ENCODE peak calls at places on chromosomes 13 and 19, in ten cellular contexts. One of them, this sample, is unnamed. For H3K27me3, the result is how much of the 10 kb centered on the place peaks cover.

GRCh38 chr13:41613471-41613870 is 156.1 kb downstream of the RGCC start:
- DNase-seq in neural progenitor cell: peak
- DNase-seq in fibroblast of lung: no peak
- DNase-seq in naive thymus-derived CD4-positive, alpha-beta T cell: no peak
- DNase-seq in heart left ventricle: no peak
- DNase-seq in left lung: no peak
- DNase-seq in uterus: no peak
- DNase-seq in CD8-positive, alpha-beta memory T cell: no peak
- DNase-seq in body of pancreas: no peak
- DNase-seq in cardiac muscle cell: no peak
- DNase-seq in this sample: no peak

GRCh38 chr13:90448466-90449037 is 898.9 kb upstream of the MIR17HG start:
- DNase-seq in neural progenitor cell: no peak
- DNase-seq in fibroblast of lung: peak
- DNase-seq in naive thymus-derived CD4-positive, alpha-beta T cell: no peak
- DNase-seq in heart left ventricle: no peak
- DNase-seq in left lung: no peak
- DNase-seq in uterus: no peak
- DNase-seq in CD8-positive, alpha-beta memory T cell: no peak
- DNase-seq in body of pancreas: no peak
- DNase-seq in cardiac muscle cell: peak
- DNase-seq in this sample: no peak

GRCh38 chr13:95679722-95680121 is 2.8 kb downstream of the DNAJC3 start:
- DNase-seq in neural progenitor cell: no peak
- DNase-seq in fibroblast of lung: no peak
- DNase-seq in naive thymus-derived CD4-positive, alpha-beta T cell: no peak
- DNase-seq in heart left ventricle: no peak
- DNase-seq in left lung: no peak
- DNase-seq in uterus: no peak
- DNase-seq in CD8-positive, alpha-beta memory T cell: no peak
- DNase-seq in body of pancreas: no peak
- DNase-seq in cardiac muscle cell: no peak
- DNase-seq in this sample: no peak

GRCh38 chr19:8607386-8607785 is 3.1 kb downstream of the ADAMTS10 start:
- DNase-seq in neural progenitor cell: no peak
- DNase-seq in fibroblast of lung: peak
- DNase-seq in naive thymus-derived CD4-positive, alpha-beta T cell: no peak
- DNase-seq in heart left ventricle: peak
- DNase-seq in left lung: no peak
- DNase-seq in uterus: no peak
- DNase-seq in CD8-positive, alpha-beta memory T cell: no peak
- DNase-seq in body of pancreas: no peak
- DNase-seq in cardiac muscle cell: peak
- DNase-seq in this sample: peak

GRCh38 chr13:32790731-32791130 is 204.5 kb downstream of the PDS5B start:
- DNase-seq in neural progenitor cell: peak
- DNase-seq in fibroblast of lung: no peak
- DNase-seq in naive thymus-derived CD4-positive, alpha-beta T cell: no peak
- DNase-seq in heart left ventricle: no peak
- DNase-seq in left lung: no peak
- DNase-seq in uterus: no peak
- DNase-seq in CD8-positive, alpha-beta memory T cell: no peak
- DNase-seq in body of pancreas: no peak
- DNase-seq in cardiac muscle cell: peak
- DNase-seq in this sample: no peak

GRCh38 chr13:24699541-24699940 is 19.3 kb downstream of the ATP12A start:
- DNase-seq in neural progenitor cell: no peak
- DNase-seq in fibroblast of lung: no peak
- DNase-seq in naive thymus-derived CD4-positive, alpha-beta T cell: no peak
- DNase-seq in heart left ventricle: no peak
- DNase-seq in left lung: no peak
- DNase-seq in uterus: no peak
- DNase-seq in CD8-positive, alpha-beta memory T cell: no peak
- DNase-seq in body of pancreas: no peak
- DNase-seq in cardiac muscle cell: no peak
- DNase-seq in this sample: no peak

GRCh38 chr13:34943675-34944634 is 1.9 kb downstream of the NBEA start:
- DNase-seq in neural progenitor cell: no peak
- DNase-seq in fibroblast of lung: no peak
- DNase-seq in naive thymus-derived CD4-positive, alpha-beta T cell: peak
- DNase-seq in heart left ventricle: no peak
- DNase-seq in left lung: no peak
- DNase-seq in uterus: no peak
- DNase-seq in CD8-positive, alpha-beta memory T cell: no peak
- DNase-seq in body of pancreas: no peak
- DNase-seq in cardiac muscle cell: no peak
- DNase-seq in this sample: no peak

GRCh38 chr13:74210693-74211393 is 76.6 kb upstream of the KLF12 start:
- DNase-seq in neural progenitor cell: no peak
- DNase-seq in fibroblast of lung: peak
- DNase-seq in naive thymus-derived CD4-positive, alpha-beta T cell: no peak
- DNase-seq in heart left ventricle: no peak
- DNase-seq in left lung: no peak
- DNase-seq in uterus: no peak
- DNase-seq in CD8-positive, alpha-beta memory T cell: no peak
- DNase-seq in body of pancreas: peak
- DNase-seq in cardiac muscle cell: peak
- DNase-seq in this sample: no peak

GRCh38 chr13:80737513-80737912 is 396.6 kb upstream of the SPRY2 start:
- DNase-seq in neural progenitor cell: no peak
- DNase-seq in fibroblast of lung: no peak
- DNase-seq in naive thymus-derived CD4-positive, alpha-beta T cell: no peak
- DNase-seq in heart left ventricle: peak
- DNase-seq in left lung: no peak
- DNase-seq in uterus: no peak
- DNase-seq in CD8-positive, alpha-beta memory T cell: no peak
- DNase-seq in body of pancreas: no peak
- DNase-seq in cardiac muscle cell: peak
- DNase-seq in this sample: peak

GRCh38 chr13:52001120-52001731 is 10.0 kb downstream of the ATP7B start:
- DNase-seq in neural progenitor cell: peak
- DNase-seq in fibroblast of lung: peak
- DNase-seq in naive thymus-derived CD4-positive, alpha-beta T cell: peak
- DNase-seq in heart left ventricle: no peak
- DNase-seq in left lung: no peak
- DNase-seq in uterus: no peak
- DNase-seq in CD8-positive, alpha-beta memory T cell: no peak
- DNase-seq in body of pancreas: no peak
- DNase-seq in cardiac muscle cell: peak
- DNase-seq in this sample: no peak

GRCh38 chr13:91308299-91308698 is 39.2 kb upstream of the MIR17HG start:
- DNase-seq in neural progenitor cell: peak
- DNase-seq in fibroblast of lung: no peak
- DNase-seq in naive thymus-derived CD4-positive, alpha-beta T cell: no peak
- DNase-seq in heart left ventricle: no peak
- DNase-seq in left lung: no peak
- DNase-seq in uterus: no peak
- DNase-seq in CD8-positive, alpha-beta memory T cell: no peak
- DNase-seq in body of pancreas: no peak
- DNase-seq in cardiac muscle cell: no peak
- DNase-seq in this sample: no peak

GRCh38 chr13:42970824-42971669 is 21.0 kb downstream of the EPSTI1 start:
- DNase-seq in neural progenitor cell: peak
- DNase-seq in fibroblast of lung: peak
- DNase-seq in naive thymus-derived CD4-positive, alpha-beta T cell: peak
- DNase-seq in heart left ventricle: no peak
- DNase-seq in left lung: no peak
- DNase-seq in uterus: no peak
- DNase-seq in CD8-positive, alpha-beta memory T cell: peak
- DNase-seq in body of pancreas: peak
- DNase-seq in cardiac muscle cell: peak
- DNase-seq in this sample: no peak

GRCh38 chr19:18879579-18880373 is 16.2 kb downstream of the CERS1 start:
- DNase-seq in neural progenitor cell: peak
- DNase-seq in fibroblast of lung: no peak
- DNase-seq in naive thymus-derived CD4-positive, alpha-beta T cell: no peak
- DNase-seq in heart left ventricle: no peak
- DNase-seq in left lung: peak
- DNase-seq in uterus: no peak
- DNase-seq in CD8-positive, alpha-beta memory T cell: no peak
- DNase-seq in body of pancreas: peak
- DNase-seq in cardiac muscle cell: no peak
- DNase-seq in this sample: no peak

GRCh38 chr19:19540707-19541515 is 2.8 kb downstream of the CILP2 start:
- DNase-seq in neural progenitor cell: peak
- DNase-seq in fibroblast of lung: peak
- DNase-seq in naive thymus-derived CD4-positive, alpha-beta T cell: peak
- DNase-seq in heart left ventricle: no peak
- DNase-seq in left lung: no peak
- DNase-seq in uterus: no peak
- DNase-seq in CD8-positive, alpha-beta memory T cell: peak
- DNase-seq in body of pancreas: peak
- DNase-seq in cardiac muscle cell: peak
- DNase-seq in this sample: no peak

GRCh38 chr13:73765651-73766384 is 368.4 kb downstream of the KLF12 start:
- DNase-seq in neural progenitor cell: peak
- DNase-seq in fibroblast of lung: peak
- DNase-seq in naive thymus-derived CD4-positive, alpha-beta T cell: peak
- DNase-seq in heart left ventricle: peak
- DNase-seq in left lung: peak
- DNase-seq in uterus: peak
- DNase-seq in CD8-positive, alpha-beta memory T cell: peak
- DNase-seq in body of pancreas: peak
- DNase-seq in cardiac muscle cell: peak
- DNase-seq in this sample: peak

GRCh38 chr19:14135985-14136508 is 342 bp downstream of the ASF1B start:
- DNase-seq in neural progenitor cell: no peak
- DNase-seq in fibroblast of lung: no peak
- DNase-seq in naive thymus-derived CD4-positive, alpha-beta T cell: no peak
- DNase-seq in heart left ventricle: no peak
- DNase-seq in left lung: no peak
- DNase-seq in uterus: no peak
- DNase-seq in CD8-positive, alpha-beta memory T cell: no peak
- DNase-seq in body of pancreas: no peak
- DNase-seq in cardiac muscle cell: no peak
- DNase-seq in this sample: no peak

GRCh38 chr13:21550918-21551317 is 53.1 kb downstream of the MICU2 start:
- DNase-seq in neural progenitor cell: no peak
- DNase-seq in fibroblast of lung: no peak
- DNase-seq in naive thymus-derived CD4-positive, alpha-beta T cell: no peak
- DNase-seq in heart left ventricle: no peak
- DNase-seq in left lung: no peak
- DNase-seq in uterus: no peak
- DNase-seq in CD8-positive, alpha-beta memory T cell: no peak
- DNase-seq in body of pancreas: no peak
- DNase-seq in cardiac muscle cell: no peak
- DNase-seq in this sample: no peak

GRCh38 chr19:49420227-49420626 is 3.0 kb downstream of the PTH2 start:
- DNase-seq in neural progenitor cell: no peak
- DNase-seq in fibroblast of lung: no peak
- DNase-seq in naive thymus-derived CD4-positive, alpha-beta T cell: no peak
- DNase-seq in heart left ventricle: no peak
- DNase-seq in left lung: no peak
- DNase-seq in uterus: no peak
- DNase-seq in CD8-positive, alpha-beta memory T cell: no peak
- DNase-seq in body of pancreas: no peak
- DNase-seq in cardiac muscle cell: no peak
- DNase-seq in this sample: no peak
- H3K27me3 ChIP-seq in neural progenitor cell: half or more
- H3K27me3 ChIP-seq in fibroblast of lung: half or more
- H3K27me3 ChIP-seq in naive thymus-derived CD4-positive, alpha-beta T cell: under half
- H3K27me3 ChIP-seq in heart left ventricle: half or more
- H3K27me3 ChIP-seq in left lung: half or more
- H3K27me3 ChIP-seq in uterus: under half
- H3K27me3 ChIP-seq in CD8-positive, alpha-beta memory T cell: under half
- H3K27me3 ChIP-seq in body of pancreas: under half
- H3K27me3 ChIP-seq in cardiac muscle cell: under half
- H3K27me3 ChIP-seq in this sample: half or more

GRCh38 chr19:54331626-54332025 is 7.3 kb downstream of the LILRA4 start:
- DNase-seq in neural progenitor cell: no peak
- DNase-seq in fibroblast of lung: no peak
- DNase-seq in naive thymus-derived CD4-positive, alpha-beta T cell: no peak
- DNase-seq in heart left ventricle: no peak
- DNase-seq in left lung: no peak
- DNase-seq in uterus: no peak
- DNase-seq in CD8-positive, alpha-beta memory T cell: no peak
- DNase-seq in body of pancreas: no peak
- DNase-seq in cardiac muscle cell: no peak
- DNase-seq in this sample: no peak
- H3K27me3 ChIP-seq in neural progenitor cell: under half
- H3K27me3 ChIP-seq in fibroblast of lung: under half
- H3K27me3 ChIP-seq in naive thymus-derived CD4-positive, alpha-beta T cell: under half
- H3K27me3 ChIP-seq in heart left ventricle: under half
- H3K27me3 ChIP-seq in left lung: under half
- H3K27me3 ChIP-seq in uterus: under half
- H3K27me3 ChIP-seq in CD8-positive, alpha-beta memory T cell: under half
- H3K27me3 ChIP-seq in body of pancreas: under half
- H3K27me3 ChIP-seq in cardiac muscle cell: under half
- H3K27me3 ChIP-seq in this sample: half or more

GRCh38 chr19:40508739-40509260 is 42.0 kb downstream of the SPTBN4 start:
- DNase-seq in neural progenitor cell: no peak
- DNase-seq in fibroblast of lung: no peak
- DNase-seq in naive thymus-derived CD4-positive, alpha-beta T cell: no peak
- DNase-seq in heart left ventricle: no peak
- DNase-seq in left lung: no peak
- DNase-seq in uterus: no peak
- DNase-seq in CD8-positive, alpha-beta memory T cell: no peak
- DNase-seq in body of pancreas: no peak
- DNase-seq in cardiac muscle cell: no peak
- DNase-seq in this sample: no peak

GRCh38 chr19:40511487-40511886 is 44.7 kb downstream of the SPTBN4 start:
- DNase-seq in neural progenitor cell: no peak
- DNase-seq in fibroblast of lung: no peak
- DNase-seq in naive thymus-derived CD4-positive, alpha-beta T cell: no peak
- DNase-seq in heart left ventricle: no peak
- DNase-seq in left lung: no peak
- DNase-seq in uterus: no peak
- DNase-seq in CD8-positive, alpha-beta memory T cell: no peak
- DNase-seq in body of pancreas: no peak
- DNase-seq in cardiac muscle cell: no peak
- DNase-seq in this sample: no peak

GRCh38 chr19:40510526-40511115 is 43.8 kb downstream of the SPTBN4 start:
- DNase-seq in neural progenitor cell: no peak
- DNase-seq in fibroblast of lung: peak
- DNase-seq in naive thymus-derived CD4-positive, alpha-beta T cell: no peak
- DNase-seq in heart left ventricle: no peak
- DNase-seq in left lung: no peak
- DNase-seq in uterus: no peak
- DNase-seq in CD8-positive, alpha-beta memory T cell: no peak
- DNase-seq in body of pancreas: no peak
- DNase-seq in cardiac muscle cell: no peak
- DNase-seq in this sample: no peak

GRCh38 chr19:40506099-40506498 is 39.3 kb downstream of the SPTBN4 start:
- DNase-seq in neural progenitor cell: no peak
- DNase-seq in fibroblast of lung: no peak
- DNase-seq in naive thymus-derived CD4-positive, alpha-beta T cell: no peak
- DNase-seq in heart left ventricle: no peak
- DNase-seq in left lung: no peak
- DNase-seq in uterus: no peak
- DNase-seq in CD8-positive, alpha-beta memory T cell: no peak
- DNase-seq in body of pancreas: no peak
- DNase-seq in cardiac muscle cell: no peak
- DNase-seq in this sample: no peak

GRCh38 chr19:40507892-40508291 is 41.1 kb downstream of the SPTBN4 start:
- DNase-seq in neural progenitor cell: no peak
- DNase-seq in fibroblast of lung: no peak
- DNase-seq in naive thymus-derived CD4-positive, alpha-beta T cell: no peak
- DNase-seq in heart left ventricle: no peak
- DNase-seq in left lung: no peak
- DNase-seq in uterus: no peak
- DNase-seq in CD8-positive, alpha-beta memory T cell: no peak
- DNase-seq in body of pancreas: no peak
- DNase-seq in cardiac muscle cell: no peak
- DNase-seq in this sample: no peak
- H3K27me3 ChIP-seq in neural progenitor cell: half or more
- H3K27me3 ChIP-seq in fibroblast of lung: under half
- H3K27me3 ChIP-seq in naive thymus-derived CD4-positive, alpha-beta T cell: under half
- H3K27me3 ChIP-seq in heart left ventricle: under half
- H3K27me3 ChIP-seq in left lung: under half
- H3K27me3 ChIP-seq in uterus: under half
- H3K27me3 ChIP-seq in CD8-positive, alpha-beta memory T cell: under half
- H3K27me3 ChIP-seq in body of pancreas: under half
- H3K27me3 ChIP-seq in cardiac muscle cell: half or more
- H3K27me3 ChIP-seq in this sample: under half

GRCh38 chr13:19075418-19075817 is 106.2 kb downstream of the TUBA3C start:
- DNase-seq in neural progenitor cell: no peak
- DNase-seq in fibroblast of lung: no peak
- DNase-seq in naive thymus-derived CD4-positive, alpha-beta T cell: no peak
- DNase-seq in heart left ventricle: no peak
- DNase-seq in left lung: no peak
- DNase-seq in uterus: no peak
- DNase-seq in CD8-positive, alpha-beta memory T cell: no peak
- DNase-seq in body of pancreas: no peak
- DNase-seq in cardiac muscle cell: no peak
- DNase-seq in this sample: no peak
- H3K27me3 ChIP-seq in neural progenitor cell: under half
- H3K27me3 ChIP-seq in fibroblast of lung: under half
- H3K27me3 ChIP-seq in naive thymus-derived CD4-positive, alpha-beta T cell: under half
- H3K27me3 ChIP-seq in heart left ventricle: under half
- H3K27me3 ChIP-seq in left lung: under half
- H3K27me3 ChIP-seq in uterus: under half
- H3K27me3 ChIP-seq in CD8-positive, alpha-beta memory T cell: under half
- H3K27me3 ChIP-seq in body of pancreas: under half
- H3K27me3 ChIP-seq in cardiac muscle cell: under half
- H3K27me3 ChIP-seq in this sample: under half

This sample was measured in left ventricle myocardium inferior.